ENCODE peak calls at places on chromosome 22, in six cellular contexts. Z, H, R, N, U and B are unnamed samples.

GRCh38 chr22:44693756-44694155 is 8.2 kb upstream of the PRR5 start:
- DNase-seq in Z (no peak), U (no peak), H (no peak), R (no peak), N (no peak), B (no peak)

GRCh38 chr22:27668828-27669797 is 132.4 kb downstream of the MN1 start:
- DNase-seq in Z (peak), R (peak), N (peak), H (peak), U (no peak), B (peak)

GRCh38 chr22:33605201-33605600 is 315.1 kb downstream of the LARGE1 start:
- DNase-seq in H (no peak), R (no peak), N (no peak), U (no peak), Z (no peak), B (no peak)

GRCh38 chr22:23613193-23613973 is 18.7 kb downstream of the DRICH1 start:
- DNase-seq in U (no peak), H (peak), R (no peak), N (no peak), Z (no peak), B (no peak)

GRCh38 chr22:27906241-27906640 is 12.8 kb downstream of the PITPNB start:
- DNase-seq in U (no peak), N (no peak), H (no peak), Z (no peak), R (no peak), B (no peak)

GRCh38 chr22:23827351-23827995 is 11.3 kb downstream of the DERL3 start:
- DNase-seq in H (no peak), Z (no peak), R (no peak), N (no peak), U (no peak), B (no peak)

GRCh38 chr22:27996529-27996925 is 77.5 kb upstream of the PITPNB start:
- DNase-seq in R (no peak), U (no peak), H (no peak), N (no peak), Z (no peak), B (no peak)

GRCh38 chr22:48893288-48894063 is 934.2 kb downstream of the BRD1 start:
- DNase-seq in R (no peak), U (no peak), H (no peak), N (no peak), Z (no peak), B (no peak)

GRCh38 chr22:17769013-17769715 is 5.1 kb downstream of the BID start:
- DNase-seq in R (no peak), N (no peak), H (no peak), U (no peak), Z (no peak), B (no peak)

GRCh38 chr22:30575011-30575671 is 676 bp upstream of the GAL3ST1 start:
- DNase-seq in U (no peak), R (no peak), N (peak), Z (peak), H (no peak), B (no peak)

GRCh38 chr22:27726726-27727449 is 74.7 kb downstream of the MN1 start:
- DNase-seq in R (peak), U (no peak), N (no peak), H (peak), Z (peak), B (peak)

GRCh38 chr22:49976439-49977175 is 16.0 kb downstream of the PIM3 start:
- DNase-seq in H (no peak), R (no peak), U (no peak), N (no peak), Z (no peak), B (no peak)

GRCh38 chr22:47014636-47014930 is 252.1 kb downstream of the TBC1D22A start:
- DNase-seq in N (no peak), Z (no peak), U (no peak), H (no peak), R (no peak), B (no peak)

GRCh38 chr22:20569059-20570058 is 61.9 kb downstream of the MED15 start:
- DNase-seq in Z (peak), H (peak), U (peak), N (peak), R (peak), B (no peak)

GRCh38 chr22:19995611-19996339 is 20.8 kb downstream of the ARVCF start:
- DNase-seq in U (no peak), R (no peak), Z (peak), N (no peak), H (no peak), B (no peak)

GRCh38 chr22:30809086-30809485 is 114.4 kb downstream of the OSBP2 start:
- DNase-seq in H (no peak), Z (no peak), R (no peak), U (no peak), N (no peak), B (no peak)

GRCh38 chr22:47411006-47411405 is 648.6 kb downstream of the TBC1D22A start:
- DNase-seq in H (no peak), N (no peak), U (no peak), R (no peak), Z (no peak), B (no peak)

GRCh38 chr22:50141462-50141861 is 29.1 kb upstream of the PANX2 start:
- DNase-seq in H (no peak), Z (no peak), R (no peak), U (no peak), N (no peak), B (no peak)

GRCh38 chr22:50701076-50701419 is 28.4 kb downstream of the SHANK3 start:
- DNase-seq in R (no peak), Z (no peak), U (no peak), H (no peak), N (peak), B (no peak)

GRCh38 chr22:43088616-43088978 is 594 bp downstream of the TTLL1 start:
- DNase-seq in H (no peak), U (no peak), N (no peak), R (no peak), Z (no peak), B (peak)

GRCh38 chr22:44488354-44488753 is 9.7 kb downstream of the RTL6 start:
- DNase-seq in N (no peak), U (no peak), Z (no peak), H (no peak), R (no peak), B (no peak)

GRCh38 chr22:29584975-29585374 is 4.1 kb upstream of the NIPSNAP1 start:
- DNase-seq in Z (no peak), U (no peak), R (no peak), N (no peak), H (no peak), B (no peak)

GRCh38 chr22:30201970-30202369 is 44.6 kb downstream of the LIF start:
- DNase-seq in U (no peak), Z (peak), R (no peak), N (no peak), H (no peak), B (no peak)

GRCh38 chr22:32473388-32473952 is 1.1 kb upstream of the FBXO7 start:
- DNase-seq in R (no peak), N (no peak), H (peak), U (peak), Z (peak), B (peak)

GRCh38 chr22:29269731-29270474 is 1.8 kb downstream of the EWSR1 start:
- DNase-seq in U (no peak), Z (no peak), H (peak), N (no peak), R (no peak), B (peak)

GRCh38 chr22:19086944-19087343 is 35.3 kb downstream of the DGCR2 start:
- DNase-seq in U (no peak), R (no peak), N (no peak), Z (peak), H (no peak), B (no peak)

GRCh38 chr22:26679003-26679629 is 21.7 kb downstream of the MIAT start:
- DNase-seq in H (peak), R (peak), U (peak), Z (peak), N (peak), B (peak)

GRCh38 chr22:32695451-32695891 is 106.0 kb upstream of the TIMP3 start:
- DNase-seq in H (peak), U (no peak), R (no peak), Z (peak), N (no peak), B (no peak)

GRCh38 chr22:49527611-49528419 is 299.9 kb downstream of the BRD1 start:
- DNase-seq in N (no peak), H (no peak), U (no peak), R (no peak), Z (no peak), B (no peak)

GRCh38 chr22:25627271-25627848 is 62.9 kb downstream of the GRK3 start:
- DNase-seq in H (no peak), R (no peak), U (no peak), N (no peak), Z (no peak), B (peak)

GRCh38 chr22:24685804-24686203 is 82.8 kb downstream of the GGT1 start:
- DNase-seq in H (no peak), Z (peak), R (no peak), N (no peak), U (no peak), B (no peak)

GRCh38 chr22:31271026-31271425 is 21.3 kb downstream of the PIK3IP1 start:
- DNase-seq in H (no peak), R (no peak), N (no peak), U (no peak), Z (no peak), B (no peak)

DNA sequence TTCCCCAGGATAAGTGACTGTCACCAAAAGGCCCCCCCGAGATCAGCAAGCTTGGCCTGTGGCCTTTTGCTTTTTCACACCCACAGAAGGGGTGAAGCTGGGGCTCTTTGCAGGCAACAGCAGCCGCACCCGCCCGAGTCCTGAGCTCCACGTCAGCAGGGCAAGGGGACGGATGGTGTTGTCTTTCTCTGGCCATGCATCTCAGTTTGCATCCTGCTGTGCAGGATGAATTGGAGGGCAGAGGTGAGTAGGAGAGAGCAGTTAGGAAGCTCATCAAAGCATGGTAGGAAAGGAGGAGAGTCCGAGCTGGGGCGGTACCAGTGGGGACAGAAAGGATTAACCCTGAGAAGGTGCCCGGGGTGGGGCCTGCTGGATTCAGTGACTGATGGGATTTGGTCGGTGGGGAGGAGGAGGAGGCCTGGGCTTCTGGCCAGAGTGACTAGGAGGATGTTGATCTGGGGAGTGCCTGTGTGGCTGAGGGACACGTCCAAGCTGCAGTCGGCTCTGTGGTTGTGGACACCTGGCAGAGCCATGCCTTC is 14.5 kb downstream of the FAM83F start:
- DNase-seq in H (peak), N (peak), U (no peak), Z (no peak), R (no peak), B (peak)
- H3K4me3 ChIP-seq in H (no peak), N (no peak), U (no peak), Z (no peak), R (no peak), B (no peak)

GRCh38 chr22:36156119-36156514 is 4.4 kb downstream of the APOL3 start:
- DNase-seq in H (peak), R (no peak), Z (no peak), U (no peak), N (no peak), B (no peak)
- H3K4me3 ChIP-seq in H (peak), R (peak), Z (peak), U (peak), N (no peak), B (no peak)

GRCh38 chr22:22484023-22484422 is 24.5 kb downstream of the ZNF280B start:
- DNase-seq in H (no peak), Z (no peak), U (no peak), N (no peak), R (no peak), B (no peak)
- H3K4me3 ChIP-seq in H (no peak), Z (no peak), U (no peak), N (no peak), R (no peak), B (no peak)

DNA sequence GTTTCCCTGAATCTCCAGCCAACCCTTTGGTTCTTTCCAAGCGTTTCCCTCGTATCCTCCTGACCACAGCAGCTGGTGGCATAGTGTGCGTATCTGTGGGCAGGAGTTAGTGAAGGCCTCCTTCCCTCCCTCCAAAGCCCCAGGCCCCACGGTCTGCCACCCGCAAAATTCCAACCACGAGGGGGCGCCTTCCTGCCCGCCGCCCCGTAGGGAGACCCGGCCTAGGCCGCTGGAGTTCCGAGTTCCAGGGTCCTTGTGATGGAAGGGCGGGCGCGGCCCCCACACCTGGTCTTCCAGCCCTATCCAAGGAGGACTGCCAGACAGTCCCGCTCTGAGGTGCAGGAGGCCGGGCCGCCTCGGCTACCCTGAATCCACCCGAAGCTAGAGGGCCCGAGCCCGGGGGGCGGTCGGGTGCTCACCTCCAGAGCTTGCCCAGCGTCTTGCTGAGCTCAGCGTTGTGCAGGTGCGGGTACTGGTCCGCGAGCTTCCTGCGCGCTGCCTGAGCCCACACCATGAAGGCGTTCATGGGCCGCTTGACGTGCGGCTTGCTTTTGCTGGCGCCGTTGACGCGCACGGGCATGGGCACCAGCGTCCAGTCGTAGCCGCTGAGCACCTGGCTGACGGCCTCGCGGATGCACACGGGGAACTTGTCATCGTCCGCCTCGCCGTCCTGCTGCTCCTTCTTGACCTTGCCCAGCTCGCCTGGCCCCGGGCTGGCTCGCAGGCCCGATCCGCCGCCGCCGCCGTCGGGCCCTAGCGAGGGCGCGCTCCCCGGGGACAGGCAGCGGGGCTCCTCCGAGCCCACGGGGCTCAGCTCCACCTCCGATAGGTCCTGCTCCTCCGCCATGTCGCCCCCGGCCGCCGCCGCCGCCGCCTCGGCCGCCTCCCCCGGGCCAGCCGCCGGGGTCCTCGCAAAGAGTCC is 1.2 kb downstream of the SOX10 start:
- DNase-seq in H (no peak), U (no peak), Z (no peak), N (no peak), R (no peak), B (no peak)
- H3K4me3 ChIP-seq in H (no peak), U (no peak), Z (no peak), N (no peak), R (peak), B (no peak)

GRCh38 chr22:40279017-40279416 is 67.3 kb upstream of the ADSL start:
- DNase-seq in R (no peak), N (no peak), U (no peak), H (no peak), Z (no peak), B (no peak)

GRCh38 chr22:40271440-40271839 is 74.9 kb upstream of the ADSL start:
- DNase-seq in R (no peak), N (no peak), Z (no peak), U (no peak), H (no peak), B (no peak)

GRCh38 chr22:40273319-40273718 is 73.0 kb upstream of the ADSL start:
- DNase-seq in U (no peak), H (no peak), N (no peak), R (no peak), Z (no peak), B (no peak)

GRCh38 chr22:40281717-40282116 is 64.6 kb upstream of the ADSL start:
- DNase-seq in R (no peak), N (peak), H (no peak), U (no peak), Z (no peak), B (no peak)

DNA sequence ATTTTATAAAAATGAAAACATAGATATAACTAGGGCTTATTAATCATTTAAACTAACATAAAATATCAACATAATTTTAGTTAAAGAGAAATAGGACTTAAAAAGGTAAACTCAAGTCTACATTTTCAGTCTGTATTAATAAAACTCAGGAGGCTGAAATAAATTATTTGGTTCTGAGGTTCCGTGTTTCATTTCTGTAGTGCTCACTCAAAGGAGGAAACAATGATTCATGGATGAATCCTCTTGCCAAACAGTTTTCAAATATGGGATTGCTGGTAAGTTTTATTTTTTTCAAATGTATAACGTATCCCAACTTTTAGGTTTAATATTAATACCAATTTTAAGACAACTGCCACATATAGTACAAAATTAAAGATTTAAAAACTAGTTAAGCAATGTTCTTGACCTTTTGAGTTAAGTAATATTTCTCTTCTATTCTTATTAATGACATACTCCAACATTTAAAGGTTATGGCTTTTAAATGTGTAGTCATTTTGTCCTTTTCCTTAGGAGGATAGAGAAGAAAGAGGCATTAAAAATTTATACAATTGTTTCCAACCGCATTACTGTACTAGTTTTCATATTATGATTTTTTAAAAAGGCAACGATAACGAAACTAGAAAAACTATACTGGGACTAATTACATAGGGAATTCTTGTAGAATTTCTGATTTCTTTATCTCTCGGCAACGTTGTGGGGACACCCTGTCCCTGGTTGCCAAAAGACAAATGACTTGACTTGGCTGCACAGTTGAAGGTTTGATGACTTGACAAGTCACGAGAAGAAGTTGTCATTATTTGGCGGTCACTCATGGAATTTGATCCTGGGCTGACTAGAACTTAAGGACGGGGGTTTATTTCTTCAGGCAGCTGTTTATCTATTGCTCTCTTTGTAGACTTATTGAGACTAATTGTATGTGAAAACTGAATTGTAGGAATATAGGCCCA is 69.2 kb upstream of the ADSL start:
- DNase-seq in U (no peak), H (no peak), R (peak), Z (peak), N (peak), B (no peak)
- H3K4me3 ChIP-seq in U (peak), H (no peak), R (peak), Z (peak), N (no peak), B (no peak)

GRCh38 chr22:46012182-46012880 is 35.4 kb upstream of the WNT7B start:
- DNase-seq in R (no peak), U (no peak), H (no peak), Z (no peak), N (peak), B (no peak)

GRCh38 chr22:46011627-46012181 is 34.7 kb upstream of the WNT7B start:
- DNase-seq in N (peak), Z (no peak), U (no peak), H (no peak), R (no peak), B (peak)

GRCh38 chr22:46013460-46014416 is 36.8 kb upstream of the WNT7B start:
- DNase-seq in Z (peak), R (peak), U (peak), N (peak), H (peak), B (peak)

GRCh38 chr22:46010951-46011626 is 34.1 kb upstream of the WNT7B start:
- DNase-seq in U (no peak), N (peak), H (no peak), Z (no peak), R (no peak), B (peak)

DNA sequence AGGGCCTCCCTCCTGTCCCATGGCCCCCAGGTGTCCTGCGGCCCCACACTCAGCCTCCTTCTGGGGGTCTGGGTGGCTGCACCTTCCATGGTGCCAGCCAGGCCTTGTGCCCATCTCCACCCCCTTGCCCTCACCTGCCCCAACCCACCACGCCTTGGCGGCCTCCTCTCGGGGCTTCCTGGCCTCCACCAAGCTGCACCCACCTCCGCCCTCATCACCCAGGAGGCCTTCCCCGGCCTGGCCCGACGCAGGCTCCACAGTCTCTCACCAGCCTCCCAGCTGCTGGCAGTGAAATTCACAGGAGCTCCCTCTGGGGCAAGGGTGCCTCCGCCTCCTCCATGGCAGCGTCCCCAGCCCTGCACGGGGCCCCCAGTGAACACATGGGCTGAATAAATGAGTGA is 35.9 kb upstream of the WNT7B start:
- DNase-seq in R (no peak), H (no peak), Z (no peak), N (peak), U (no peak), B (no peak)
- H3K4me3 ChIP-seq in R (no peak), H (no peak), Z (no peak), N (no peak), U (peak), B (peak)